ENCODE peak calls at places on chromosomes 5 and 9, in ten cellular contexts. X, D, U, B, L, T, Z, Y, C and W are unnamed samples.

GRCh38 chr5:79845448-79846197 is 145.4 kb downstream of the MTX3 start:
- DNase-seq in X (no peak), D (no peak), U (peak), B (no peak), L (no peak), T (no peak), Z (no peak), Y (no peak), C (peak), W (peak)

GRCh38 chr5:139761501-139761900 is 34.1 kb upstream of the PSD2 start:
- DNase-seq in X (no peak), D (no peak), U (no peak), B (no peak), L (no peak), T (no peak), Z (no peak), Y (no peak), C (no peak), W (no peak)

GRCh38 chr5:102762095-102762534 is 7.0 kb downstream of the PAM start:
- DNase-seq in X (no peak), D (no peak), U (peak), B (peak), L (no peak), T (no peak), Z (no peak), Y (no peak), C (no peak), W (no peak)

GRCh38 chr5:140182075-140182709 is 7.2 kb downstream of the CYSTM1 start:
- DNase-seq in X (no peak), D (no peak), U (peak), B (no peak), L (peak), T (no peak), Z (no peak), Y (no peak), C (no peak), W (no peak)

GRCh38 chr9:116298249-116298648 is 144.7 kb downstream of the PAPPA start:
- DNase-seq in X (no peak), D (no peak), U (no peak), B (no peak), L (no peak), T (no peak), Z (no peak), Y (no peak), C (no peak), W (no peak)

GRCh38 chr9:112885324-112885723 is 5.4 kb downstream of the SLC46A2 start:
- DNase-seq in X (no peak), D (no peak), U (no peak), B (no peak), L (no peak), T (no peak), Z (no peak), Y (no peak), C (no peak), W (no peak)

GRCh38 chr9:2802494-2802921 is 41.4 kb downstream of the PUM3 start:
- DNase-seq in X (no peak), D (no peak), U (peak), B (no peak), L (no peak), T (no peak), Z (no peak), Y (no peak), C (peak), W (no peak)

GRCh38 chr5:40801771-40802562 is 3.8 kb upstream of the PRKAA1 start:
- DNase-seq in X (no peak), D (no peak), U (no peak), B (no peak), L (no peak), T (no peak), Z (no peak), Y (no peak), C (no peak), W (no peak)

GRCh38 chr9:133876144-133876543 is 116.0 kb downstream of the VAV2 start:
- DNase-seq in X (no peak), D (no peak), U (no peak), B (no peak), L (peak), T (no peak), Z (no peak), Y (peak), C (no peak), W (peak)

GRCh38 chr5:59873113-59873512 is 20.4 kb downstream of the PDE4D start:
- DNase-seq in X (no peak), D (no peak), U (no peak), B (no peak), L (no peak), T (no peak), Z (no peak), Y (no peak), C (peak), W (no peak)

GRCh38 chr5:148850836-148851235 is 24.4 kb downstream of the ADRB2 start:
- DNase-seq in X (no peak), D (no peak), U (peak), B (no peak), L (no peak), T (no peak), Z (no peak), Y (no peak), C (no peak), W (no peak)